ENCODE peak calls at places on chromosomes 1 and 21, in eight cellular contexts. Q is left ventricle myocardium inferior; H is suprapubic skin; U is naive thymus-derived CD4-positive, alpha-beta T cell; G is CD4-positive, alpha-beta memory T cell; M is ovary; C is colonic mucosa; T is IMR-90. N is an unnamed sample.

GRCh38 chr1:33331444-33332356 is 10.8 kb upstream of the A3GALT2 start:
- DNase-seq in Q (no peak), H (peak), U (no peak), G (no peak), M (no peak), C (no peak), T (peak), N (no peak)

GRCh38 chr1:196148367-196148970 is 459.8 kb downstream of the KCNT2 start:
- DNase-seq in Q (no peak), H (no peak), U (no peak), G (peak), M (no peak), C (no peak), T (peak), N (no peak)

GRCh38 chr1:172745014-172745413 is 86.1 kb downstream of the FASLG start:
- DNase-seq in Q (no peak), H (no peak), U (peak), G (peak), M (no peak), C (peak), T (peak), N (no peak)

GRCh38 chr1:223319913-223320600 is 43.9 kb downstream of the SUSD4 start:
- DNase-seq in Q (no peak), H (no peak), U (no peak), G (no peak), M (no peak), C (no peak), T (no peak), N (no peak)

GRCh38 chr21:45401916-45402900 is 2.8 kb upstream of the COL18A1 start:
- DNase-seq in Q (peak), H (no peak), U (no peak), G (no peak), M (peak), C (no peak), T (no peak), N (no peak)

GRCh38 chr1:17122449-17123194 is 3.4 kb upstream of the PADI2 start:
- DNase-seq in Q (no peak), H (no peak), U (no peak), G (no peak), M (no peak), C (peak), T (peak), N (no peak)

GRCh38 chr1:46613661-46614603 is 2.7 kb downstream of the MOB3C start:
- DNase-seq in Q (peak), H (peak), U (peak), G (peak), M (peak), C (peak), T (peak), N (no peak)

GRCh38 chr1:37946703-37947360 is at the start of gene INPP5B:
- DNase-seq in Q (peak), H (peak), U (peak), G (peak), M (peak), C (peak), T (peak), N (peak)

GRCh38 chr1:205637854-205638468 is 6.2 kb upstream of the ELK4 start:
- DNase-seq in Q (no peak), H (no peak), U (no peak), G (no peak), M (no peak), C (no peak), T (no peak), N (no peak)

GRCh38 chr1:12383786-12384185 is 154.0 kb downstream of the VPS13D start:
- DNase-seq in Q (no peak), H (no peak), U (no peak), G (no peak), M (no peak), C (no peak), T (peak), N (no peak)

GRCh38 chr1:59879556-59879955 is 47.0 kb downstream of the CYP2J2 start:
- DNase-seq in Q (peak), H (no peak), U (peak), G (peak), M (no peak), C (peak), T (peak), N (no peak)

GRCh38 chr1:108082006-108082405 is 117.0 kb upstream of the VAV3 start:
- DNase-seq in Q (no peak), H (no peak), U (no peak), G (no peak), M (no peak), C (no peak), T (no peak), N (no peak)

GRCh38 chr21:45644041-45644906 is 749 bp downstream of the PCBP3 start:
- DNase-seq in Q (no peak), H (no peak), U (no peak), G (no peak), M (no peak), C (no peak), T (no peak), N (peak)

GRCh38 chr1:55107989-55108388 is 68.6 kb downstream of the PCSK9 start:
- DNase-seq in Q (no peak), H (no peak), U (no peak), G (no peak), M (no peak), C (no peak), T (no peak), N (no peak)

GRCh38 chr1:169699769-169700168 is 11.7 kb downstream of the SELL start:
- DNase-seq in Q (no peak), H (no peak), U (no peak), G (no peak), M (no peak), C (no peak), T (no peak), N (no peak)

GRCh38 chr1:91311672-91312071 is 93.0 kb downstream of the HFM1 start:
- DNase-seq in Q (no peak), H (no peak), U (no peak), G (no peak), M (no peak), C (no peak), T (no peak), N (no peak)

GRCh38 chr1:227312364-227313025 is 5.8 kb downstream of the CDC42BPA start:
- DNase-seq in Q (no peak), H (no peak), U (no peak), G (no peak), M (no peak), C (no peak), T (no peak), N (no peak)

GRCh38 chr1:13699510-13699909 is 478 bp upstream of the PRDM2 start:
- DNase-seq in Q (no peak), H (no peak), U (no peak), G (no peak), M (peak), C (peak), T (no peak), N (no peak)

GRCh38 chr1:246591047-246591446 is 24.8 kb downstream of the CNST start:
- DNase-seq in Q (no peak), H (no peak), U (no peak), G (no peak), M (no peak), C (no peak), T (no peak), N (no peak)
- H3K27ac ChIP-seq in Q (no peak), H (no peak), U (no peak), G (no peak), M (no peak), C (peak), T (no peak), N (no peak)

DNA sequence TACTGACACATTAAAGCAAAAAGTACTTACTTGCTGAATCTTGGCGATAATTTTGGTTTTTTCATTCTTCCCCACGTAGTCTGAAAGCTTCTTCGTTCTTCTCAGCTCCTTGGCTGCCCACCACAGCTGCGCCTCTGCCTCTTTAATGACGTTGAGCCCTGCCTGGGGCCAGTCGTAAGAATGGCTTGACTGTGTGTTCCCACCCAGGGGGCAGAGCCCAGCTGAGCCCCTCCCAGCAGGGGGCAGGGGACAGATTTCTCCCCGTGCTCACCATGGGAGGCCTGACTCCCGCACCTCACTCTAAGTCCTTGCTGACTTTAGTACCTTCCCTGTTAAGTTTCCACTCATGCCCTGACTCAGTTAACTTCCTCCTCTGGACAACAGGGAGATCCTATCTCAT is 9.0 kb downstream of the CFAP298 start:
- DNase-seq in Q (no peak), H (no peak), U (no peak), G (no peak), M (no peak), C (no peak), T (no peak), N (no peak)
- H3K27ac ChIP-seq in Q (no peak), H (no peak), U (no peak), G (no peak), M (no peak), C (no peak), T (no peak), N (no peak)

DNA sequence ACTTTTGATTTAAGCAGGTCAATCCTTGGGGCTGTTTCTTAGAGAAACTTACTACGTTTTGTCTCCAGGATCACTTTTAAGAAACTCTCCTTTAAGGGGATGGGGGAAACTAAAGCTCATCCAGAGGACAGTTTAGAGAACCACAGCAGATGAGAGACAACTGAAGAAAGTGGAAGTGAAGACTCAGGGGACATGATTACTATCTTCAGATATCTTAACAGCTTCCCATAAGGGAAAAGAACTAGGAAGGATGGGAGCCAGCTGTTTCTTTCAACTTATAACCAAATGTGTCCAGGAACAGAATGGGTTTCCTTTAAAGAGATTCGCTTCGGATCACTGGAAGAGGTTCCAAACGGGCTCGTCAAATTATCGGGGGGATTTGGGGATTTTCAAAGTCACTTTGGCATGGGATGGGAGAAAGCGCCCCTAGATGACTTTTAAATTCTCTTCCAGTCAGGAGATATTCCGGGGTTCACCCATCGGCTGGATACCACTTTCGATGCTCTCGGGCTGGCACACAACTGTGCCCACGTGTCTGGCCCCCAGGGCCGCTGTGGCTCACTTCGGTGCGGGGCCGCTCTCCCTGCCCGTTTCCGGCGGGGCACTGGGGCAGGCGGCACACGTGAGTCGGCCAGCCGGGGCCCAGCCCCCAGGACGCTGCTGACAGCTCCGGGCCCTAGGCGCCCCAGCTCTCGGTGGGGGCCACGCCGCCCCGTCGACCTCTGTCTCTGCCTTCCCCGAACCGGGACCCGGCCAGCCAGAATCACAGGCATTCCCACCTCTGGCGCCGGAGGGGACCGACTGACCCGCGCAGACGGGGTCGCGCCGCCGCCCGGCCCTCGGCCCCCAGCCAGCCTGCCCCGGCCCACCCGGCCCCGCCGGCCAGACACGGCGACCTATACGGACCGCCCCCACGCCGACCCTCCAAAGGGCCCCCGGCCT is 1.0 kb downstream of the SCMH1 start:
- DNase-seq in Q (peak), H (peak), U (peak), G (peak), M (peak), C (peak), T (peak), N (no peak)
- H3K27ac ChIP-seq in Q (peak), H (peak), U (peak), G (peak), M (peak), C (peak), T (peak), N (peak)

GRCh38 chr1:70355111-70355407 is 537 bp upstream of the ANKRD13C start:
- DNase-seq in Q (no peak), H (no peak), U (no peak), G (no peak), M (no peak), C (no peak), T (no peak), N (no peak)

GRCh38 chr1:70361727-70362413 is 7.3 kb upstream of the ANKRD13C start:
- DNase-seq in Q (no peak), H (no peak), U (no peak), G (no peak), M (no peak), C (no peak), T (peak), N (no peak)

GRCh38 chr1:70364439-70364838 is 9.9 kb upstream of the ANKRD13C start:
- DNase-seq in Q (no peak), H (no peak), U (no peak), G (no peak), M (no peak), C (no peak), T (no peak), N (no peak)

GRCh38 chr1:70358921-70359564 is 4.5 kb upstream of the ANKRD13C start:
- DNase-seq in Q (no peak), H (no peak), U (no peak), G (no peak), M (no peak), C (no peak), T (peak), N (no peak)

GRCh38 chr1:70360321-70360720 is 5.8 kb upstream of the ANKRD13C start:
- DNase-seq in Q (no peak), H (no peak), U (no peak), G (no peak), M (no peak), C (no peak), T (no peak), N (no peak)
- H3K27ac ChIP-seq in Q (no peak), H (no peak), U (no peak), G (no peak), M (no peak), C (no peak), T (no peak), N (no peak)

GRCh38 chr1:39960461-39960958 is 5.6 kb downstream of the MFSD2A start:
- DNase-seq in Q (peak), H (peak), U (peak), G (no peak), M (no peak), C (peak), T (no peak), N (no peak)
- H3K27ac ChIP-seq in Q (no peak), H (peak), U (no peak), G (no peak), M (no peak), C (peak), T (no peak), N (no peak)

DNA sequence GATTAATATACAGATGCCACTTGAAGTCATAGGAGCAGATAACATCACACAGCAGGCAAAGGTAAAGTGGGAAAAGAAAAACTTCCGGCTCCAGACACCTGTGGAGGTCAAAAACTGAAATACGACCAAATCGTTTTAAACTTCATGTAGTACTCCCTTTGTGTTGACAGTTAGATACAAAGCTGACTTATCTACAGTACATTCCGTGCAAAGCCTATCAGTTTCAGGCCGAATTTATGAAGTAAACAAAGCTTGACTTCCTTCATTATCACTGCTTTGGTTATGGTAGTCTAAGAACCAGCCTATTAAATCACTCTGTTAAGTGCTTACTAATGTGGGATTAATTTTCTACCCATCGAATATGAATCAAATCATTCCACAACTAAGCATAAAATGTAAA is 156.3 kb downstream of the SMYD3 start:
- DNase-seq in Q (no peak), H (no peak), U (no peak), G (no peak), M (no peak), C (no peak), T (no peak), N (no peak)
- H3K27ac ChIP-seq in Q (no peak), H (no peak), U (no peak), G (no peak), M (no peak), C (no peak), T (no peak), N (no peak)

GRCh38 chr1:201025571-201026002 is 2.1 kb upstream of the KIF21B start:
- DNase-seq in Q (no peak), H (no peak), U (no peak), G (no peak), M (no peak), C (no peak), T (peak), N (no peak)
- H3K27ac ChIP-seq in Q (no peak), H (no peak), U (peak), G (no peak), M (no peak), C (no peak), T (no peak), N (no peak)